ENCODE peak calls at places on chromosomes 11 and 22, in five cellular contexts. R is stomach, T is SK-N-SH, A is sigmoid colon, Z is transverse colon. W is an unnamed sample. For H3K27me3, the result is how much of the 10 kb centered on the place peaks cover.

GRCh38 chr11:110376711-110377324 is 52.9 kb upstream of the FDX1 start:
- DNase-seq in R (peak), T (peak), A (peak), Z (peak), W (no peak)

GRCh38 chr11:93196816-93197382 is 892 bp downstream of the SLC36A4 start:
- DNase-seq in Z (no peak), A (no peak), R (no peak), T (peak), W (no peak)

GRCh38 chr11:47004595-47005033 is 68.1 kb downstream of the CSTPP1 start:
- DNase-seq in A (peak), R (peak), T (peak), Z (peak), W (no peak)

GRCh38 chr22:42269407-42270177 is 861 bp downstream of the TCF20 start:
- DNase-seq in Z (peak), R (peak), A (peak), T (peak), W (peak)

GRCh38 chr11:65855927-65856363 is 2.0 kb downstream of the CFL1 start:
- DNase-seq in Z (no peak), A (no peak), T (no peak), R (no peak), W (peak)

GRCh38 chr11:67666303-67666645 is 8.1 kb downstream of the ALDH3B2 start:
- DNase-seq in Z (no peak), R (no peak), A (no peak), T (no peak), W (no peak)

GRCh38 chr11:33747969-33748368 is 11.7 kb upstream of the CD59 start:
- DNase-seq in T (no peak), A (no peak), R (no peak), Z (no peak), W (no peak)

GRCh38 chr11:22192642-22193347 is at the start of gene ANO5:
- DNase-seq in R (peak), Z (peak), T (peak), A (peak), W (peak)

GRCh38 chr11:93740802-93741093 is 547 bp downstream of the TAF1D start:
- DNase-seq in T (peak), A (peak), R (peak), Z (peak), W (peak)

GRCh38 chr11:122743093-122743741 is 87.7 kb downstream of the UBASH3B start:
- DNase-seq in R (no peak), Z (no peak), T (no peak), A (no peak), W (no peak)

GRCh38 chr11:96085349-96085910 is 161.5 kb upstream of the MTMR2 start:
- DNase-seq in T (no peak), A (no peak), R (no peak), Z (no peak), W (no peak)

GRCh38 chr22:33464698-33465097 is 406.5 kb upstream of the SYN3 start:
- DNase-seq in T (no peak), Z (no peak), A (no peak), R (no peak), W (no peak)

GRCh38 chr11:89293966-89294679 is 116.4 kb downstream of the TYR start:
- DNase-seq in Z (no peak), T (no peak), A (peak), R (no peak), W (no peak)

GRCh38 chr11:75565221-75565814 is 3.3 kb downstream of the SERPINH1 start:
- DNase-seq in R (no peak), Z (peak), T (no peak), A (peak), W (no peak)

DNA sequence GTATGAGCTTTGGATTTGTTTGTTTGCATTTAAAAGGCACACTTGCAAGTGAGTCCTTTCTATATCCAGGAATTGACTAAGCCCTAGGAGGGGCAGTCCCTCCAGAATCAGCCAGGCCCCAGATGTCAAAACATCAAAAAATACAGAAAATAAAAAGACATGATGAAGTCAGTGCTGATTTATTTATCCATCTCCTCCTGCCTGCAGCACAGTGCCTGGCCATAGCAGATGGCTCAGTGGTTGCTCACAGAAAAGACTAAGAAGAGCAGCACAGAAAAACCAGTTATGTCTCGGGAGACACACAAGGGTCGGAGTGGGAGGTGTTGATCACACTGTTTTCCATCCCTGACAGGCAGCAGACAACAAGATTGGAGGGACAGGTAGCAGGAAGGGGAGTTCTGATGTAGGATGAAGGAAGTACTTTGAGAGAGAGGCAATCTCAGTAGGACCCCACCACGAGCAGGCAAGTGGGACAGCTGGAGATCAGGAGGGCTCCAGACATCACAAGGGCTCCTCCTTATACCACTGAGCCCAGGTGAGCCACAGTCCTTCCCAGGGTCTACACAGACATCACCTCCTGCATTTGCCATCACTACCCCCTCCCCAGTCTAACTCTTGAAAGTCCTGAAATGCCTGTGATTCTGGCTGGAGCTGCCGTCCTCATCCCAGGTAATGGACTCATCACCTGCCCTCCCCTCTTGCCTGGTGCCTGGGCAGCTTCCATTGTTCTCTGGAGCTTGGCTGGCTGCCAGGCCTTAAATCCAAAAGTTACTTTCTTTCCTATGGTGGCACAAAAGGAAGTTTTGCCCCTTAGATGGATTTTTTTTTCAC is 32.3 kb downstream of the TMPRSS5 start:
- DNase-seq in A (no peak), T (no peak), R (no peak), Z (no peak), W (no peak)
- H3K27me3 ChIP-seq in A (under half), T (under half), R (under half), Z (under half), W (under half)

GRCh38 chr22:22749167-22749758 is 104.8 kb downstream of the GGTLC2 start:
- DNase-seq in R (no peak), T (no peak), Z (no peak), A (no peak), W (no peak)
- TF ChIP-seq POLR2AphosphoS5 in R (no peak), T (no peak), Z (no peak), A (no peak), W (no peak)

GRCh38 chr11:55669376-55669775 is 7.4 kb downstream of the OR4C6 start:
- DNase-seq in A (no peak), R (no peak), Z (no peak), T (no peak), W (no peak)
- H3K27ac ChIP-seq in A (no peak), R (no peak), Z (no peak), T (no peak), W (no peak)

GRCh38 chr11:279966-280761 is 2.0 kb downstream of the NLRP6 start:
- DNase-seq in A (peak), R (no peak), T (peak), Z (peak), W (peak)

GRCh38 chr11:280762-281485 is 2.7 kb downstream of the NLRP6 start:
- DNase-seq in R (no peak), Z (no peak), A (peak), T (peak), W (peak)

GRCh38 chr11:276219-276618 is 2.0 kb upstream of the NLRP6 start:
- DNase-seq in T (no peak), R (no peak), Z (no peak), A (no peak), W (no peak)

GRCh38 chr11:279040-279965 is 1.1 kb downstream of the NLRP6 start:
- DNase-seq in Z (no peak), R (no peak), T (peak), A (peak), W (peak)

DNA sequence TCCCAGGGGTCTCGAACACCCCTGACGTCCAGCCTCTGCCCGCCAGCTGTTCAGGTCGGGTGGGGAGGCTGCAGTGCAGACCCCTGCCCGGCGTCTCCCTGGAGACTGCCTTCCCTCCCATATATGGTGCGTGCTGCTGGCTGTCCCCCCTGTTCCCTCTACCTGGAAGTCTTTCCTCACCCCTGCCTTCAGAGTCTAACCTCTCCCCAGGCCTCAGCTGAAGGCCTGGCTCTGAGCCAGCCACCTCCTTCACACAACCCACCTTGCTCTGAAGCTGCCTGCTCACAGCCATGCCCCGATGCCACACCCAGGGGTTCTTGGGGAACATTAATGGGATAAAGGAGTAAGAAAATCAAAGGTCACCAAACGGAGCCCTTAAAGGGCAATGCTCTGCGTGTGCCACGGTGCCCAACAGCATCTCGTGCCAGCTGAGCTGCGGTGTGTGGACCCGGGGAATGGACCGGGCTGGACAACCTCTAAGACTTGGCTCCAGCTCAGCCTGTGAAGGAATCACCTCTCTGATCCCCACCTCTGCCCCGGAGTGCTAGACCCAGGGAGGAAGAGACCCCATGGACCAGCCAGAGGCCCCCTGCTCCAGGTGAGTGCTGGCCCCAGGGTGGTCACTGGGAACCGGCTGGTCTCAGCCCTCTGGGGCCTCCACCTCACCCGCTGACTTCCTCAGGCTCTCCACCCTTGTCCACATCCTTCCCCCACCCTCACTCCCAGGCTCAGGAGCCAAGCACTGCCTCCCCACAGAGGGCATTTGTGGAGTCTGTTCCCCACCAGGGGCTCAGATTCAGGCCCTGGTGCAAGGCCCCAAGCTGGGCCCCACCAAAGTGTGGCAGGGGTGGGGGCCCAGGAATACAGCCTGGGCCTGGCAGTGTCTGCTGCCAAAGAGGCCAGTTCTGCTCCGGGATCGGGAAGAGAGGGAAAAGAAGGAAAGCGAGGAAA is at the start of gene NLRP6:
- DNase-seq in Z (no peak), R (no peak), T (peak), A (peak), W (peak)
- H3K27me3 ChIP-seq in Z (half or more), R (under half), T (half or more), A (half or more), W (half or more)

GRCh38 chr11:72820439-72821139 is 6.4 kb downstream of the ATG16L2 start:
- DNase-seq in Z (no peak), A (no peak), T (no peak), R (no peak), W (no peak)
- TF ChIP-seq POLR2AphosphoS5 in Z (no peak), A (no peak), T (no peak), R (no peak), W (no peak)

GRCh38 chr22:23911318-23911980 is 17.3 kb downstream of the MIF start:
- DNase-seq in Z (no peak), T (no peak), A (no peak), R (no peak), W (no peak)

GRCh38 chr22:23908561-23909205 is 14.5 kb downstream of the MIF start:
- DNase-seq in A (no peak), Z (no peak), R (no peak), T (no peak), W (no peak)

GRCh38 chr22:23906641-23907040 is 12.5 kb downstream of the MIF start:
- DNase-seq in Z (no peak), T (no peak), A (no peak), R (no peak), W (no peak)

GRCh38 chr22:23910496-23911190 is 16.5 kb downstream of the MIF start:
- DNase-seq in Z (no peak), R (no peak), A (no peak), T (no peak), W (no peak)

DNA sequence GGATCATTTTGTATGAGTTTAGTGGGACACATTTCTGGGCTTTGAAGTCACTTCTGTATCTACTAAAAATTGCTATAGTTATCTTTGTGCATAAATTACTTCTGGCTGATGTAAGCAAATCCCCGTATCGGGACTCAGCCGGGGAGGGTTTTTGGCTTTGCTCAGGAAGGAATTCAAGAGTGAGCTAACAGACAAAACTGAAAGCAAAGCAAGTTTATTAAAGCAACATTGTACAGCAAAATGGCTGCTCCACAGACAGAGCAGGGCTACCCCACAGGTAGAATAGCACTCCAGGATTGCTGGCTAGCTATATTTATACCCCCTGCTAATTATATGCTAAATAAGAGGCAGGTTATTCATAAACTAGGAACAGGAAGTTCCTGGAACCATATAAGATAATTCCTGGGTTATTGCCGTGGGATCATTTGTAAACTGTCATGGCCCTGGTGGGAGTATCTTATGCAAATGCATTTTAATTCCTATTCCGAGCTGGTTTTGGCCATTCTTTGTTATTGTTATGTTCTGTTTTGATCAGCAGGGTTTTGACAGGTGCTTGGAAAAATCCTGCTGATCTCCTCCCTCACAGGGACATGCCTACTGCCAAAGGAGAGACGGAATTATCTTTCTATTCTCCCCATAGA is 15.2 kb downstream of the MIF start:
- DNase-seq in A (no peak), R (no peak), Z (no peak), T (no peak), W (no peak)
- H3K27ac ChIP-seq in A (no peak), R (no peak), Z (no peak), T (no peak), W (peak)

GRCh38 chr11:13009921-13010736 is 1.0 kb downstream of the RASSF10 start:
- DNase-seq in A (no peak), Z (no peak), R (peak), T (peak), W (no peak)
- H3K27me3 ChIP-seq in A (half or more), Z (half or more), R (under half), T (under half), W (half or more)

DNA sequence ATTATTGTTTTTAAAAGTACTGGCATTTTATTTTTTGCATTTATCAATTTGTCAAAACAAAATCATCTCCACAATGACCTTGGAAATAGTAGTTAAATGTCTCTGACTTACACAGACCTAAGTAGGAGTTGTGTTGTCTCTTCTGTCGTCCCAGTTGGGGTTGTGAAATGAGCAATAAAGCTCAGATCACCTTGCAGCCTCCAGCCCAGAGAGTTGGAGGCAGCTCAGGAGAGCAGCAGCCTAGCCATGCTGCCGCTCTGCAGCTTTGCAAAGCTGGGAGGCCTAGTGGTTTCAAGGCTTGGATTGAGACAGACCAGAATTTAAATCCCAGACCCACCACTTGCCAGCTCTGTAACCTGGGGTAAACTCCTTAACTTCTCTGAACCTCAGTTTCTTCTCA is 65.2 kb upstream of the CRYBB3 start:
- DNase-seq in A (no peak), R (no peak), Z (peak), T (no peak), W (no peak)
- TF ChIP-seq POLR2AphosphoS5 in A (no peak), R (no peak), Z (no peak), T (no peak), W (no peak)